ENCODE peak calls at places on chromosomes 7 and 10, in eight cellular contexts. One of them, this sample, is unnamed.

GRCh38 chr10:29315814-29316213 is 26.9 kb downstream of the LYZL1 start:
- ATAC-seq in GM23338: no peak
- ATAC-seq in GM12878: no peak
- ATAC-seq in HepG2: no peak
- ATAC-seq in K562: no peak
- ATAC-seq in HCT116: no peak
- ATAC-seq in upper lobe of left lung: no peak
- ATAC-seq in Panc1: no peak
- ATAC-seq in this sample: no peak

GRCh38 chr10:86290933-86291615 is 75.5 kb downstream of the GRID1 start:
- ATAC-seq in K562: no peak
- ATAC-seq in upper lobe of left lung: no peak
- ATAC-seq in GM23338: no peak
- ATAC-seq in GM12878: peak
- ATAC-seq in HepG2: no peak
- ATAC-seq in HCT116: no peak
- ATAC-seq in Panc1: peak
- ATAC-seq in this sample: no peak

GRCh38 chr7:66169616-66170015 is 35.5 kb upstream of the TPST1 start:
- ATAC-seq in upper lobe of left lung: no peak
- ATAC-seq in K562: no peak
- ATAC-seq in HCT116: no peak
- ATAC-seq in GM12878: no peak
- ATAC-seq in GM23338: no peak
- ATAC-seq in Panc1: no peak
- ATAC-seq in HepG2: peak
- ATAC-seq in this sample: no peak

GRCh38 chr7:20089431-20089830 is 127.8 kb downstream of the MACC1 start:
- ATAC-seq in HCT116: no peak
- ATAC-seq in K562: no peak
- ATAC-seq in upper lobe of left lung: no peak
- ATAC-seq in GM12878: no peak
- ATAC-seq in Panc1: no peak
- ATAC-seq in GM23338: no peak
- ATAC-seq in HepG2: no peak
- ATAC-seq in this sample: peak

GRCh38 chr7:155380221-155380861 is 77.6 kb upstream of the EN2 start:
- ATAC-seq in HCT116: peak
- ATAC-seq in upper lobe of left lung: peak
- ATAC-seq in Panc1: peak
- ATAC-seq in GM23338: peak
- ATAC-seq in GM12878: peak
- ATAC-seq in K562: peak
- ATAC-seq in HepG2: peak
- ATAC-seq in this sample: no peak

GRCh38 chr7:17690030-17690429 is 250.3 kb downstream of the SNX13 start:
- ATAC-seq in GM12878: peak
- ATAC-seq in Panc1: peak
- ATAC-seq in GM23338: no peak
- ATAC-seq in upper lobe of left lung: peak
- ATAC-seq in K562: peak
- ATAC-seq in HCT116: no peak
- ATAC-seq in HepG2: no peak
- ATAC-seq in this sample: no peak

GRCh38 chr10:102135956-102136526 is 3.2 kb downstream of the PPRC1 start:
- ATAC-seq in GM12878: no peak
- ATAC-seq in HepG2: no peak
- ATAC-seq in upper lobe of left lung: no peak
- ATAC-seq in GM23338: no peak
- ATAC-seq in K562: no peak
- ATAC-seq in HCT116: no peak
- ATAC-seq in Panc1: no peak
- ATAC-seq in this sample: no peak

GRCh38 chr10:69614130-69614529 is 15.9 kb upstream of the FAM241B start:
- ATAC-seq in GM23338: no peak
- ATAC-seq in HepG2: no peak
- ATAC-seq in HCT116: no peak
- ATAC-seq in K562: no peak
- ATAC-seq in Panc1: no peak
- ATAC-seq in GM12878: no peak
- ATAC-seq in upper lobe of left lung: no peak
- ATAC-seq in this sample: no peak

GRCh38 chr10:32068569-32068968 is 12.3 kb upstream of the KIF5B start:
- ATAC-seq in Panc1: no peak
- ATAC-seq in upper lobe of left lung: no peak
- ATAC-seq in GM12878: no peak
- ATAC-seq in K562: no peak
- ATAC-seq in HepG2: no peak
- ATAC-seq in HCT116: no peak
- ATAC-seq in GM23338: no peak
- ATAC-seq in this sample: peak

GRCh38 chr7:90346326-90347125 is at the start of gene GTPBP10:
- ATAC-seq in HepG2: peak
- ATAC-seq in GM23338: peak
- ATAC-seq in HCT116: peak
- ATAC-seq in upper lobe of left lung: peak
- ATAC-seq in Panc1: peak
- ATAC-seq in GM12878: peak
- ATAC-seq in K562: peak
- ATAC-seq in this sample: peak

GRCh38 chr10:60099998-60100747 is 193.8 kb upstream of the CCDC6 start:
- ATAC-seq in Panc1: peak
- ATAC-seq in GM23338: peak
- ATAC-seq in HepG2: peak
- ATAC-seq in GM12878: peak
- ATAC-seq in upper lobe of left lung: peak
- ATAC-seq in K562: peak
- ATAC-seq in HCT116: peak
- ATAC-seq in this sample: no peak

GRCh38 chr10:71644307-71645180 is 75.0 kb downstream of the C10orf105 start:
- ATAC-seq in upper lobe of left lung: no peak
- ATAC-seq in K562: no peak
- ATAC-seq in HCT116: no peak
- ATAC-seq in HepG2: no peak
- ATAC-seq in Panc1: no peak
- ATAC-seq in GM12878: peak
- ATAC-seq in GM23338: no peak
- ATAC-seq in this sample: no peak

GRCh38 chr10:103181244-103181643 is 11.8 kb downstream of the NT5C2 start:
- ATAC-seq in upper lobe of left lung: peak
- ATAC-seq in K562: peak
- ATAC-seq in GM12878: peak
- ATAC-seq in GM23338: no peak
- ATAC-seq in HCT116: no peak
- ATAC-seq in Panc1: peak
- ATAC-seq in HepG2: no peak
- ATAC-seq in this sample: no peak

GRCh38 chr10:80253266-80253962 is 36.0 kb downstream of the MAT1A start:
- ATAC-seq in HCT116: no peak
- ATAC-seq in GM12878: no peak
- ATAC-seq in GM23338: no peak
- ATAC-seq in K562: no peak
- ATAC-seq in Panc1: no peak
- ATAC-seq in HepG2: no peak
- ATAC-seq in upper lobe of left lung: no peak
- ATAC-seq in this sample: no peak

GRCh38 chr7:83677180-83677866 is 28.4 kb upstream of the SEMA3E start:
- ATAC-seq in K562: no peak
- ATAC-seq in HCT116: peak
- ATAC-seq in upper lobe of left lung: peak
- ATAC-seq in GM23338: peak
- ATAC-seq in HepG2: no peak
- ATAC-seq in Panc1: peak
- ATAC-seq in GM12878: peak
- ATAC-seq in this sample: peak

GRCh38 chr7:28613262-28613661 is 200.9 kb downstream of the CREB5 start:
- ATAC-seq in GM23338: no peak
- ATAC-seq in upper lobe of left lung: no peak
- ATAC-seq in HCT116: no peak
- ATAC-seq in K562: no peak
- ATAC-seq in HepG2: no peak
- ATAC-seq in Panc1: no peak
- ATAC-seq in GM12878: peak
- ATAC-seq in this sample: no peak

GRCh38 chr10:79322616-79323566 is 24.4 kb upstream of the PPIF start:
- ATAC-seq in HCT116: peak
- ATAC-seq in GM23338: no peak
- ATAC-seq in GM12878: peak
- ATAC-seq in K562: peak
- ATAC-seq in HepG2: no peak
- ATAC-seq in Panc1: no peak
- ATAC-seq in upper lobe of left lung: peak
- ATAC-seq in this sample: peak

GRCh38 chr7:131090866-131091692 is 236.6 kb upstream of the MKLN1 start:
- ATAC-seq in HCT116: no peak
- ATAC-seq in Panc1: no peak
- ATAC-seq in K562: peak
- ATAC-seq in upper lobe of left lung: no peak
- ATAC-seq in HepG2: peak
- ATAC-seq in GM12878: peak
- ATAC-seq in GM23338: peak
- ATAC-seq in this sample: no peak

GRCh38 chr10:58081353-58081752 is 186.3 kb downstream of the IPMK start:
- ATAC-seq in HepG2: no peak
- ATAC-seq in HCT116: no peak
- ATAC-seq in upper lobe of left lung: no peak
- ATAC-seq in GM23338: no peak
- ATAC-seq in Panc1: no peak
- ATAC-seq in K562: no peak
- ATAC-seq in GM12878: no peak
- ATAC-seq in this sample: no peak

GRCh38 chr7:110522751-110523200 is 568.2 kb upstream of the LRRN3 start:
- ATAC-seq in K562: no peak
- ATAC-seq in HCT116: no peak
- ATAC-seq in upper lobe of left lung: no peak
- ATAC-seq in GM12878: peak
- ATAC-seq in Panc1: no peak
- ATAC-seq in GM23338: peak
- ATAC-seq in HepG2: peak
- ATAC-seq in this sample: no peak

GRCh38 chr10:3045471-3046209 is 21.7 kb upstream of the PFKP start:
- ATAC-seq in GM12878: no peak
- ATAC-seq in K562: peak
- ATAC-seq in HepG2: peak
- ATAC-seq in HCT116: peak
- ATAC-seq in upper lobe of left lung: peak
- ATAC-seq in GM23338: peak
- ATAC-seq in Panc1: peak
- ATAC-seq in this sample: peak

GRCh38 chr7:47267346-47267745 is 314.6 kb downstream of the TNS3 start:
- ATAC-seq in HCT116: no peak
- ATAC-seq in upper lobe of left lung: no peak
- ATAC-seq in HepG2: no peak
- ATAC-seq in K562: no peak
- ATAC-seq in Panc1: no peak
- ATAC-seq in GM12878: no peak
- ATAC-seq in GM23338: no peak
- ATAC-seq in this sample: no peak
- TF ChIP-seq CTCF in HCT116: no peak
- TF ChIP-seq CTCF in upper lobe of left lung: no peak
- TF ChIP-seq CTCF in HepG2: no peak
- TF ChIP-seq CTCF in K562: no peak
- TF ChIP-seq CTCF in Panc1: no peak
- TF ChIP-seq CTCF in GM12878: no peak
- TF ChIP-seq CTCF in GM23338: no peak
- TF ChIP-seq CTCF in this sample: no peak

GRCh38 chr7:157355784-157356511 is 19.1 kb downstream of the DNAJB6 start:
- ATAC-seq in K562: no peak
- ATAC-seq in HCT116: no peak
- ATAC-seq in upper lobe of left lung: peak
- ATAC-seq in HepG2: no peak
- ATAC-seq in Panc1: peak
- ATAC-seq in GM12878: no peak
- ATAC-seq in GM23338: peak
- ATAC-seq in this sample: peak
- TF ChIP-seq POLR2AphosphoS5 in K562: no peak
- TF ChIP-seq POLR2AphosphoS5 in HCT116: no peak
- TF ChIP-seq POLR2AphosphoS5 in upper lobe of left lung: no peak
- TF ChIP-seq POLR2AphosphoS5 in HepG2: no peak
- TF ChIP-seq POLR2AphosphoS5 in Panc1: no peak
- TF ChIP-seq POLR2AphosphoS5 in GM12878: no peak
- TF ChIP-seq POLR2AphosphoS5 in GM23338: no peak
- TF ChIP-seq POLR2AphosphoS5 in this sample: peak

GRCh38 chr7:24883632-24884013 is 96.4 kb downstream of the OSBPL3 start:
- ATAC-seq in GM23338: no peak
- ATAC-seq in GM12878: no peak
- ATAC-seq in HCT116: no peak
- ATAC-seq in K562: no peak
- ATAC-seq in HepG2: no peak
- ATAC-seq in Panc1: no peak
- ATAC-seq in upper lobe of left lung: no peak
- ATAC-seq in this sample: no peak

GRCh38 chr7:24882989-24883631 is 96.9 kb downstream of the OSBPL3 start:
- ATAC-seq in HCT116: no peak
- ATAC-seq in GM12878: no peak
- ATAC-seq in GM23338: no peak
- ATAC-seq in Panc1: no peak
- ATAC-seq in HepG2: no peak
- ATAC-seq in K562: no peak
- ATAC-seq in upper lobe of left lung: peak
- ATAC-seq in this sample: peak

GRCh38 chr7:24880886-24881285 is 99.1 kb downstream of the OSBPL3 start:
- ATAC-seq in K562: no peak
- ATAC-seq in GM23338: no peak
- ATAC-seq in GM12878: no peak
- ATAC-seq in HCT116: no peak
- ATAC-seq in HepG2: no peak
- ATAC-seq in Panc1: no peak
- ATAC-seq in upper lobe of left lung: no peak
- ATAC-seq in this sample: no peak

GRCh38 chr7:24879281-24879680 is 100.7 kb downstream of the OSBPL3 start:
- ATAC-seq in GM23338: no peak
- ATAC-seq in HCT116: no peak
- ATAC-seq in GM12878: no peak
- ATAC-seq in HepG2: no peak
- ATAC-seq in Panc1: no peak
- ATAC-seq in K562: no peak
- ATAC-seq in upper lobe of left lung: no peak
- ATAC-seq in this sample: no peak

DNA sequence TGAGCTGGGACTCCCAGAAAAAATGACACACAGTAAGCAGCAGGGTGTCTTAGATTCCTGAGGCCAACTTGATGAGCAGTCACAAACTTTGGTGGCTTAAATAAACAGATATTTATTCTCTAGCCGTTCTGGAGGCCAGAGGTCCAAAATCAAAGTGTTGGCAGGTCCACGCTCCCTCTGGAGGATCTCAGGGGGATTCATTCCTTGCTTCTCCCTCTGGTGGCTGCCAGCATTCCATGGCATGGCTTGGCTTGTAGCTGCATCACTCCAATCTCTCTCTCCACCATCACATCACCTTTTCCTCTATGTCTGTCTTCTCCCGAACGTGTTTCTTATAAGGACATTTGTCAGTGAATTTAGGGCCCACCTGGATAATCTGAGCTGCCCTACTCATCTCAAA is 98.4 kb downstream of the OSBPL3 start:
- ATAC-seq in upper lobe of left lung: no peak
- ATAC-seq in K562: peak
- ATAC-seq in HepG2: peak
- ATAC-seq in GM12878: no peak
- ATAC-seq in GM23338: peak
- ATAC-seq in Panc1: no peak
- ATAC-seq in HCT116: peak
- ATAC-seq in this sample: no peak
- TF ChIP-seq CTCF in upper lobe of left lung: no peak
- TF ChIP-seq CTCF in K562: peak
- TF ChIP-seq CTCF in HepG2: peak
- TF ChIP-seq CTCF in GM12878: no peak
- TF ChIP-seq CTCF in GM23338: peak
- TF ChIP-seq CTCF in Panc1: peak
- TF ChIP-seq CTCF in HCT116: peak
- TF ChIP-seq CTCF in this sample: no peak

GRCh38 chr7:116211006-116211912 is 920 bp downstream of the TES start:
- ATAC-seq in K562: peak
- ATAC-seq in Panc1: peak
- ATAC-seq in HepG2: peak
- ATAC-seq in GM12878: peak
- ATAC-seq in upper lobe of left lung: peak
- ATAC-seq in HCT116: peak
- ATAC-seq in GM23338: peak
- ATAC-seq in this sample: peak
- TF ChIP-seq POLR2AphosphoS5 in K562: peak
- TF ChIP-seq POLR2AphosphoS5 in Panc1: peak
- TF ChIP-seq POLR2AphosphoS5 in HepG2: no peak
- TF ChIP-seq POLR2AphosphoS5 in GM12878: no peak
- TF ChIP-seq POLR2AphosphoS5 in upper lobe of left lung: peak
- TF ChIP-seq POLR2AphosphoS5 in HCT116: peak
- TF ChIP-seq POLR2AphosphoS5 in GM23338: no peak
- TF ChIP-seq POLR2AphosphoS5 in this sample: peak